ENCODE peak calls at places on chromosomes 16 and 17, in eight cellular contexts. D is AG10803, N is tibial nerve, F is breast epithelium, M is right atrium auricular region, H is testis, Y is fibroblast of pulmonary artery, I is body of pancreas. R is an unnamed sample.

GRCh38 chr17:4895676-4896331 is 3.5 kb upstream of the C17orf107 start:
- DNase-seq in H (no peak), I (no peak), N (no peak), F (no peak), Y (no peak), M (no peak), D (no peak), R (no peak)

GRCh38 chr17:62897706-62898105 is 68.3 kb upstream of the TANC2 start:
- DNase-seq in H (no peak), N (no peak), I (no peak), Y (peak), M (no peak), F (no peak), D (no peak), R (no peak)

GRCh38 chr17:82887255-82888164 is 47.7 kb upstream of the ZNF750 start:
- DNase-seq in D (no peak), M (no peak), Y (no peak), F (no peak), N (no peak), H (no peak), I (no peak), R (no peak)

GRCh38 chr17:14464741-14465140 is 163.9 kb downstream of the HS3ST3B1 start:
- DNase-seq in D (peak), I (no peak), H (no peak), N (no peak), Y (no peak), M (no peak), F (no peak), R (no peak)

GRCh38 chr17:82848022-82848592 is 8.3 kb upstream of the ZNF750 start:
- DNase-seq in F (peak), N (no peak), M (no peak), Y (peak), D (peak), H (no peak), I (no peak), R (no peak)

GRCh38 chr17:37079735-37080134 is 131.0 kb downstream of the AATF start:
- DNase-seq in I (no peak), D (peak), F (no peak), N (no peak), M (no peak), Y (peak), H (no peak), R (no peak)

GRCh38 chr17:7575959-7576358 is 3.5 kb upstream of the CD68 start:
- DNase-seq in Y (no peak), N (no peak), D (no peak), M (no peak), H (no peak), F (no peak), I (no peak), R (no peak)

GRCh38 chr17:64145751-64146417 is 15.9 kb upstream of the ERN1 start:
- DNase-seq in Y (peak), D (peak), H (peak), M (peak), I (peak), F (peak), N (peak), R (peak)

GRCh38 chr17:57009737-57010445 is 32.0 kb downstream of the SCPEP1 start:
- DNase-seq in N (no peak), H (peak), Y (peak), F (no peak), I (peak), D (peak), M (peak), R (no peak)

GRCh38 chr16:67169642-67170167 is 633 bp upstream of the NOL3 start:
- DNase-seq in N (no peak), Y (no peak), D (no peak), M (no peak), I (no peak), F (no peak), H (peak), R (no peak)

GRCh38 chr17:61410555-61411089 is 11.0 kb downstream of the TBX2 start:
- DNase-seq in M (no peak), H (peak), N (peak), I (peak), Y (peak), D (peak), F (peak), R (no peak)

GRCh38 chr17:80035687-80035936 is at the start of gene TBC1D16:
- DNase-seq in D (no peak), N (no peak), Y (no peak), M (no peak), F (no peak), H (no peak), I (no peak), R (no peak)

GRCh38 chr17:80033840-80034239 is 1.8 kb downstream of the TBC1D16 start:
- DNase-seq in M (no peak), Y (no peak), F (no peak), H (no peak), N (no peak), D (no peak), I (no peak), R (no peak)

GRCh38 chr17:80035937-80036714 is at the start of gene CCDC40:
- DNase-seq in H (peak), Y (peak), M (peak), F (peak), I (peak), D (peak), N (peak), R (no peak)

GRCh38 chr17:80034654-80034976 is 1.1 kb downstream of the TBC1D16 start:
- DNase-seq in D (no peak), Y (no peak), H (no peak), M (no peak), N (no peak), F (no peak), I (no peak), R (no peak)

GRCh38 chr17:80034977-80035686 is 540 bp downstream of the TBC1D16 start:
- DNase-seq in M (no peak), F (no peak), Y (peak), I (peak), D (peak), H (no peak), N (no peak), R (no peak)
- H3K4me3 ChIP-seq in M (peak), F (peak), Y (peak), I (peak), D (peak), H (peak), N (peak), R (peak)

GRCh38 chr17:60076811-60077210 is 1.9 kb downstream of the HEATR6 start:
- DNase-seq in Y (no peak), D (no peak), H (no peak), I (no peak), M (no peak), N (no peak), F (no peak), R (no peak)
- H3K4me3 ChIP-seq in Y (peak), D (no peak), H (no peak), I (no peak), M (no peak), N (no peak), F (no peak), R (no peak)

DNA sequence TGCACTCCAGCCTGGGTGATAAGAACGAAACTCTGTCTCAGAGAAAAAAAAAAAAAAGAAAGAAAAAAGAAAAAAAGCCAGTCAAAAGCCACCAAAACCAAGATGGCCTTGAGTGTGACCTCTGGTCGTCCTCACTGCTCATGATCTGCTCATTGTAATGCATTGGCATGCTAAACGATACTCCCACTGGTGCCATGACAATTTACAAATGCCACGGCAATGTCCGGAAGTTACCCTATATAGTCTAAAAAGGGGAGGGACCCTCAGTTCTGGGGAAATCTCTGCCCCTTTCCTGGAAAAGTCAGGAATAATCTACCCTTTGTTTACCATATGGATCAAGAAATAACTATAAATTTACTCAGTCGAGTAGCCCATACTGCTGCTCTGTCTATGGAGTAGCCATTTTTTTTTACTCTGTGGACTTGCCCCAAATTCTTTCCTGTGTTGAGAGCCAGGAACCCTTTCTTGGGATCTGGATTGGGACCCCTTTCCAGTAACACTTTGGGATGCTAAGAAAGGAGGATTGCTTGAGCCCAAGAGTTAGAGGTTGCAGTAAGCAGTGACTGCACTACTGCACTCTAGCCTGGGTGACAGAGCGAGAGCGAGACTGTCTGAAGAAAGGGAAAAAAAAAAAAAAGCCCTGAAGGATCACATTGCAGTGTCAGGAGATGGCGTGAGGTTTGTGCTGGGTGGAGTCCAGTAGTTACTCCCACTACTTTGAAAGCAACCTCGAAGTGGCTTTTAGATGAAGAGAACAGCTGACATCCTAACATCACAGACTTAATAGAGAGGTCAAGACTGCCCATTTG is 3.7 kb upstream of the TMEM231 start:
- DNase-seq in D (peak), I (no peak), N (no peak), H (peak), M (no peak), Y (peak), F (no peak), R (no peak)
- H3K4me3 ChIP-seq in D (no peak), I (no peak), N (no peak), H (no peak), M (no peak), Y (no peak), F (no peak), R (no peak)

DNA sequence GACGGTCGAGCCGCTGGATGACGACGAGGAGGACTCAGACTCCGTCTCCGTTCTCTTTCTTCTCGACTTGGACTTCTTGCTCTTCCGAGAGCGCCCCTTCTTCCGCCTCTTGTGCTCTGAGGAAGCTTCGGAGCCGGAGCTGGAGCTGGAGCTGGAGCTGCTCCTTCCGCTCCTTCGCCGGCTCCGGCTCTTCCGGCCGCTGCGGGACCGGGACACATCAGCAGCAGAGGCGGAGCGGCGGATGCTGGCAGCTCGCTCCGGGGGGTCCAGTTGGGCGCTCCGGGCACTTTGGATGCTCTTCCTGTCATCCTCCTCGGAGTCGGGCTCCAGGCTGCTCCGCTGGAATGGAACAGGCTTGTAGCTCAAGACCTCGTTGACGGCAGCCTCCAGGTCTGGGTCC is 36.9 kb downstream of the PIPOX start:
- DNase-seq in F (no peak), N (no peak), H (no peak), M (no peak), I (no peak), D (no peak), Y (no peak), R (no peak)
- H3K4me3 ChIP-seq in F (no peak), N (no peak), H (no peak), M (no peak), I (no peak), D (no peak), Y (no peak), R (no peak)

GRCh38 chr17:48597775-48598631 is 4.4 kb upstream of the HOXB5 start:
- DNase-seq in M (peak), F (no peak), Y (no peak), D (peak), N (no peak), H (no peak), I (peak), R (no peak)
- H3K4me3 ChIP-seq in M (peak), F (peak), Y (peak), D (peak), N (peak), H (peak), I (no peak), R (peak)

DNA sequence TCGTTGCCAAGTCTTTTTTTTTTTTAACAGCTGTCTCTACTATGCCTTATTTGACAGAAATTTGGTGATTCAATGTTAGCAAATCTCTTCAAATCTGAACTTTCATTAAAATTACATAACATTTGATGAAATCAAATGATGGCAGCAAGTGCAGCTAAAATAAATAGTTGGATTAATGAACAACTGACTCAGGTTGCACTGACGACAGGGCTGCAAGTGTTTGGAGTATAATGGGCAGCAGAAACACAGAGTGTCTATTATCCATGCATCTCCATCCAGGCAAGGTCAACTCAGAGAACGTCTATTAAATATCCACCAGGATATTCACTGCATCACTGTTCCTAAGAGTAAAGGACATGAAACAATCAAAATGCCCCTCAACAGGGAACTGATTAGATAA is 109.8 kb downstream of the SLC39A11 start:
- DNase-seq in H (no peak), N (no peak), F (no peak), Y (no peak), D (no peak), I (no peak), M (no peak), R (no peak)
- H3K4me3 ChIP-seq in H (no peak), N (no peak), F (no peak), Y (no peak), D (no peak), I (no peak), M (no peak), R (no peak)

GRCh38 chr16:30902070-30902972 is 5.9 kb downstream of the CTF1 start:
- DNase-seq in N (no peak), M (no peak), H (peak), I (peak), D (peak), F (no peak), Y (peak), R (no peak)

GRCh38 chr16:30904114-30904780 is 7.8 kb downstream of the CTF1 start:
- DNase-seq in I (no peak), F (no peak), N (no peak), M (no peak), D (no peak), H (no peak), Y (no peak), R (no peak)

GRCh38 chr16:30903596-30903995 is 7.2 kb downstream of the CTF1 start:
- DNase-seq in F (no peak), M (no peak), N (no peak), Y (peak), H (no peak), D (peak), I (no peak), R (no peak)

GRCh38 chr16:30901201-30902069 is 5.0 kb downstream of the CTF1 start:
- DNase-seq in I (no peak), D (no peak), M (no peak), F (no peak), N (no peak), H (no peak), Y (no peak), R (no peak)

GRCh38 chr16:30903002-30903401 is 6.6 kb downstream of the CTF1 start:
- DNase-seq in F (no peak), H (no peak), N (no peak), D (no peak), Y (no peak), I (no peak), M (no peak), R (no peak)
- H3K4me3 ChIP-seq in F (peak), H (no peak), N (peak), D (no peak), Y (no peak), I (no peak), M (no peak), R (no peak)

R was measured in esophagus squamous epithelium.